ENCODE peak calls at places on chromosomes 3 and 15, in four cellular contexts. E is K562, H is GM12878, Q is HepG2. O is an unnamed sample.

GRCh38 chr3:42505203-42505848 is 2.9 kb downstream of the VIPR1 start:
- DNase-seq in H (no peak), Q (no peak), E (no peak), O (no peak)

GRCh38 chr3:20563236-20563635 is 377.2 kb upstream of the SGO1 start:
- DNase-seq in H (no peak), Q (no peak), E (no peak), O (no peak)

GRCh38 chr3:16516695-16517481 is 3.4 kb upstream of the RFTN1 start:
- DNase-seq in E (no peak), H (no peak), Q (peak), O (peak)

GRCh38 chr15:23897091-23897490 is 210.0 kb upstream of the NDN start:
- DNase-seq in H (no peak), E (no peak), Q (no peak), O (no peak)

GRCh38 chr3:42823351-42823750 is 14.1 kb downstream of the ACKR2 start:
- DNase-seq in Q (no peak), H (no peak), E (no peak), O (no peak)

GRCh38 chr3:159637895-159638542 is 350.6 kb upstream of the IL12A start:
- DNase-seq in E (no peak), Q (no peak), H (no peak), O (no peak)

GRCh38 chr3:144791034-144791433 is 819.4 kb downstream of the DIPK2A start:
- DNase-seq in H (no peak), Q (no peak), E (no peak), O (no peak)

GRCh38 chr3:43075904-43076661 is 29.8 kb downstream of the POMGNT2 start:
- DNase-seq in H (no peak), E (no peak), Q (no peak), O (no peak)

GRCh38 chr3:181384970-181385369 is 326.8 kb upstream of the SOX2 start:
- DNase-seq in Q (no peak), E (no peak), H (no peak), O (no peak)

GRCh38 chr3:188212308-188212969 is 58.5 kb downstream of the LPP start:
- DNase-seq in H (no peak), Q (peak), E (no peak), O (peak)

GRCh38 chr15:54604963-54605362 is 591.8 kb downstream of the RSL24D1 start:
- DNase-seq in Q (no peak), H (no peak), E (no peak), O (no peak)

GRCh38 chr3:197736010-197736490 is 654 bp downstream of the RUBCN start:
- DNase-seq in H (no peak), E (peak), Q (no peak), O (peak)

GRCh38 chr15:84633311-84634227 is 20.5 kb downstream of the WDR73 start:
- DNase-seq in H (no peak), E (peak), Q (peak), O (no peak)

GRCh38 chr15:35741881-35742280 is 195.9 kb upstream of the DPH6 start:
- DNase-seq in Q (no peak), E (no peak), H (no peak), O (no peak)

DNA sequence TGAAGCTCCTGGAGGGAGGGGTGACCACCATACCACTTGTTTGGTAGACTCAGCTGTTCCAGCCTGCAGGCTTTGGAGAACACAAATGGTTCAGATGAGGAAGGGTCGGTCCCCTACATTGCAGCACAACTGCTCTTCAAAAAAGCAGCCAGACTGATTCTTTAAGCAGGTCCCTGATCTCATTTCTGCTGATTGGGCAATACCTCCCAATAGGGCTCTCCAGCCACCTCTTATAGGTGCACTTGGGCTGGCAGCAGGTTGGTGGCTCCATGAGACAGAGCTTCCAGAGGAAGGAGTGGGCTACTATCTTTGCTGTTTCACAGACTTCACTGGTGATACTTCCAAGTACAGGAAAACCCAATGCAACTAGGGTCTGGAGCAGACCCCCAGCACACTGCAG is 65.9 kb upstream of the PEX5L start:
- DNase-seq in E (no peak), H (no peak), Q (no peak), O (no peak)
- TF ChIP-seq JUNB in E (no peak), H (no peak), Q (no peak), O (no peak)

GRCh38 chr3:129942296-129942695 is 32.2 kb upstream of the TRH start:
- DNase-seq in E (peak), Q (peak), H (no peak), O (peak)
- TF ChIP-seq MYC in E (no peak), Q (no peak), H (no peak), O (no peak)

GRCh38 chr15:99257107-99257750 is 5.9 kb downstream of the LRRC28 start:
- DNase-seq in H (no peak), Q (no peak), E (no peak), O (no peak)
- TF ChIP-seq JUNB in H (no peak), Q (no peak), E (no peak), O (no peak)

GRCh38 chr3:53114412-53115074 is 15.7 kb downstream of the RFT1 start:
- DNase-seq in E (peak), Q (no peak), H (no peak), O (no peak)
- TF ChIP-seq MYC in E (no peak), Q (no peak), H (no peak), O (no peak)

GRCh38 chr15:101039461-101039860 is 120.3 kb downstream of the LRRK1 start:
- DNase-seq in H (no peak), E (no peak), Q (no peak), O (no peak)

GRCh38 chr15:101044625-101045235 is 125.6 kb downstream of the LRRK1 start:
- DNase-seq in H (no peak), E (no peak), Q (no peak), O (no peak)

GRCh38 chr15:101043011-101043410 is 123.9 kb downstream of the LRRK1 start:
- DNase-seq in E (no peak), H (no peak), Q (no peak), O (no peak)

GRCh38 chr15:101043911-101044624 is 124.9 kb downstream of the LRRK1 start:
- DNase-seq in Q (no peak), E (no peak), H (no peak), O (no peak)

GRCh38 chr15:101042320-101042719 is 123.2 kb downstream of the LRRK1 start:
- DNase-seq in Q (no peak), E (no peak), H (no peak), O (no peak)
- TF ChIP-seq JUNB in Q (no peak), E (no peak), H (no peak), O (no peak)